ENCODE peak calls at places on chromosomes 7 and 10, in four cellular contexts. H is H1, M is neuronal stem cell, Q is trophoblast cell. T is an unnamed sample.

GRCh38 chr7:74405899-74406512 is 47.7 kb upstream of the GTF2IRD1 start:
- DNase-seq in H (no peak), M (no peak), Q (no peak), T (no peak)

GRCh38 chr7:28815928-28816373 is 142.2 kb downstream of the TRIL start:
- DNase-seq in H (no peak), M (no peak), Q (no peak), T (no peak)

GRCh38 chr7:47771301-47771989 is 176.8 kb downstream of the PKD1L1 start:
- DNase-seq in H (no peak), M (no peak), Q (no peak), T (no peak)

GRCh38 chr7:7265057-7265456 is 82.7 kb downstream of the C1GALT1 start:
- DNase-seq in H (no peak), M (no peak), Q (no peak), T (peak)

GRCh38 chr7:129825005-129825553 is 127.7 kb downstream of the UBE2H start:
- DNase-seq in H (peak), M (peak), Q (peak), T (peak)

GRCh38 chr10:84370268-84370667 is 41.9 kb downstream of the CCSER2 start:
- DNase-seq in H (no peak), M (no peak), Q (no peak), T (no peak)

GRCh38 chr7:55423277-55423711 is 58.2 kb downstream of the LANCL2 start:
- DNase-seq in H (no peak), M (no peak), Q (no peak), T (no peak)

GRCh38 chr10:72846225-72846624 is 47.3 kb upstream of the OIT3 start:
- DNase-seq in H (no peak), M (no peak), Q (peak), T (peak)

GRCh38 chr7:35565927-35566326 is 129.0 kb downstream of the HERPUD2 start:
- DNase-seq in H (no peak), M (no peak), Q (no peak), T (no peak)

GRCh38 chr10:72087969-72088878 is at the start of gene SPOCK2:
- DNase-seq in H (peak), M (peak), Q (no peak), T (peak)

GRCh38 chr7:46539892-46540483 is 618.9 kb upstream of the IGFBP3 start:
- DNase-seq in H (peak), M (no peak), Q (no peak), T (no peak)

GRCh38 chr7:42843209-42843800 is 68.6 kb downstream of the C7orf25 start:
- DNase-seq in H (no peak), M (peak), Q (no peak), T (peak)

GRCh38 chr10:48667960-48668541 is 16.6 kb upstream of the WDFY4 start:
- DNase-seq in H (no peak), M (no peak), Q (peak), T (no peak)

GRCh38 chr7:142898377-142899235 is 13.1 kb upstream of the TRPV6 start:
- DNase-seq in H (peak), M (no peak), Q (peak), T (no peak)

GRCh38 chr10:1782841-1783240 is 45.5 kb upstream of the ADARB2 start:
- DNase-seq in H (no peak), M (no peak), Q (no peak), T (no peak)

GRCh38 chr7:30074422-30075030 is 46.3 kb downstream of the PLEKHA8 start:
- DNase-seq in H (no peak), M (no peak), Q (peak), T (peak)

GRCh38 chr7:151987748-151988529 is 31.7 kb downstream of the GALNTL5 start:
- DNase-seq in H (no peak), M (no peak), Q (peak), T (no peak)

GRCh38 chr7:44305564-44306507 is 19.6 kb downstream of the CAMK2B start:
- DNase-seq in H (peak), M (no peak), Q (no peak), T (no peak)

GRCh38 chr10:67618116-67618515 is 77.9 kb downstream of the CTNNA3 start:
- DNase-seq in H (no peak), M (no peak), Q (no peak), T (no peak)

GRCh38 chr10:124165827-124166226 is 72.4 kb upstream of the CHST15 start:
- DNase-seq in H (no peak), M (no peak), Q (no peak), T (no peak)

GRCh38 chr10:8591619-8592018 is 537.1 kb downstream of the GATA3 start:
- DNase-seq in H (no peak), M (no peak), Q (no peak), T (no peak)

GRCh38 chr10:5068274-5069017 is 25.8 kb upstream of the AKR1C3 start:
- DNase-seq in H (no peak), M (no peak), Q (no peak), T (no peak)

GRCh38 chr7:157710396-157710795 is 373.6 kb downstream of the DNAJB6 start:
- DNase-seq in H (no peak), M (no peak), Q (no peak), T (no peak)

GRCh38 chr10:22599048-22599561 is 115.3 kb downstream of the PIP4K2A start:
- DNase-seq in H (no peak), M (no peak), Q (peak), T (peak)

GRCh38 chr7:40500209-40500608 is 365.4 kb downstream of the SUGCT start:
- DNase-seq in H (no peak), M (no peak), Q (no peak), T (no peak)

GRCh38 chr7:35384761-35385700 is 131.1 kb upstream of the TBX20 start:
- DNase-seq in H (no peak), M (no peak), Q (no peak), T (no peak)

GRCh38 chr10:97539523-97540200 is 32.9 kb upstream of the ANKRD2 start:
- DNase-seq in H (peak), M (no peak), Q (peak), T (peak)

GRCh38 chr7:139659922-139660316 is 117.9 kb downstream of the HIPK2 start:
- DNase-seq in H (no peak), M (no peak), Q (no peak), T (no peak)

GRCh38 chr10:98134431-98135221 is at the start of gene R3HCC1L:
- DNase-seq in H (peak), M (peak), Q (peak), T (peak)

GRCh38 chr7:157111311-157111710 is 27.4 kb upstream of the UBE3C start:
- DNase-seq in H (no peak), M (no peak), Q (no peak), T (no peak)

GRCh38 chr10:84204610-84205009 is 10.3 kb downstream of the CDHR1 start:
- DNase-seq in H (no peak), M (no peak), Q (no peak), T (no peak)

GRCh38 chr7:711093-711966 is 15.2 kb upstream of the DNAAF5 start:
- DNase-seq in H (no peak), M (no peak), Q (no peak), T (no peak)

GRCh38 chr7:149838992-149839408 is 825 bp downstream of the ZNF862 start:
- DNase-seq in H (no peak), M (peak), Q (no peak), T (peak)

GRCh38 chr10:33388325-33388724 is 53.9 kb upstream of the NRP1 start:
- DNase-seq in H (no peak), M (no peak), Q (no peak), T (no peak)

GRCh38 chr10:72124984-72125383 is 36.6 kb upstream of the SPOCK2 start:
- DNase-seq in H (no peak), M (no peak), Q (no peak), T (peak)

GRCh38 chr10:61404771-61405170 is 48.4 kb downstream of the TMEM26 start:
- DNase-seq in H (no peak), M (no peak), Q (no peak), T (no peak)

GRCh38 chr7:2019693-2020511 is 212.8 kb downstream of the MAD1L1 start:
- DNase-seq in H (no peak), M (no peak), Q (peak), T (peak)

GRCh38 chr7:111030358-111030735 is 60.6 kb upstream of the LRRN3 start:
- DNase-seq in H (no peak), M (no peak), Q (no peak), T (no peak)

GRCh38 chr10:104330168-104331117 is 7.8 kb downstream of the ITPRIP start:
- DNase-seq in H (no peak), M (no peak), Q (peak), T (peak)

GRCh38 chr10:19204239-19204917 is 155.8 kb downstream of the MALRD1 start:
- DNase-seq in H (no peak), M (no peak), Q (no peak), T (no peak)

GRCh38 chr7:131604841-131605279 is 48.4 kb upstream of the PODXL start:
- DNase-seq in H (no peak), M (no peak), Q (peak), T (peak)

GRCh38 chr7:131603932-131604331 is 47.5 kb upstream of the PODXL start:
- DNase-seq in H (no peak), M (no peak), Q (no peak), T (no peak)

GRCh38 chr7:131600578-131600977 is 44.1 kb upstream of the PODXL start:
- DNase-seq in H (no peak), M (peak), Q (no peak), T (no peak)

GRCh38 chr7:131602994-131603372 is 46.6 kb upstream of the PODXL start:
- DNase-seq in H (no peak), M (no peak), Q (no peak), T (no peak)

GRCh38 chr7:131602304-131602993 is 46.0 kb upstream of the PODXL start:
- DNase-seq in H (no peak), M (no peak), Q (no peak), T (no peak)
- H2BK12ac ChIP-seq in H (peak), M (peak), Q (peak), T (no peak)

DNA sequence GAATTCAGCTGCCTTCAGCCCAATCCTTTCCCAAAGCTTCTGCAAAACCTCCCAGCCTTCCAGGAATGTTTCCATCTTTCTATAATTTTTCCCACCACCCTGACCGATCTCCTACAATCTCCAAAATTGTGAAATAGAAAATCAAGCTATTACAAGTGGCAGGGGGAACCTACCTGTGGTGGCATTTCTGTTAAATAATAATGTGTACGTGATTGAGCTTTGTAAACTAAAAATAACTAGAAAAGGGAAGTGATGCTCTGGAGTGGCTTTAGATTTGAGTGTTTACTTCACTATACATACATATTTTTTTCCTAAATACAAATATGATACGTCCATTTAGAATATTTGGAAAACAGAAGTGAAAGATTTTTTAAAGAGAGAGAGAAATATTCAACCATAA is 593.6 kb downstream of the GRM8 start:
- DNase-seq in H (no peak), M (no peak), Q (no peak), T (no peak)
- H3K4me3 ChIP-seq in H (no peak), M (no peak), Q (no peak), T (no peak)

GRCh38 chr7:32219416-32219815 is 149.2 kb upstream of the PDE1C start:
- DNase-seq in H (peak), M (no peak), Q (no peak), T (no peak)
- H2BK12ac ChIP-seq in H (no peak), M (no peak), Q (no peak), T (no peak)

DNA sequence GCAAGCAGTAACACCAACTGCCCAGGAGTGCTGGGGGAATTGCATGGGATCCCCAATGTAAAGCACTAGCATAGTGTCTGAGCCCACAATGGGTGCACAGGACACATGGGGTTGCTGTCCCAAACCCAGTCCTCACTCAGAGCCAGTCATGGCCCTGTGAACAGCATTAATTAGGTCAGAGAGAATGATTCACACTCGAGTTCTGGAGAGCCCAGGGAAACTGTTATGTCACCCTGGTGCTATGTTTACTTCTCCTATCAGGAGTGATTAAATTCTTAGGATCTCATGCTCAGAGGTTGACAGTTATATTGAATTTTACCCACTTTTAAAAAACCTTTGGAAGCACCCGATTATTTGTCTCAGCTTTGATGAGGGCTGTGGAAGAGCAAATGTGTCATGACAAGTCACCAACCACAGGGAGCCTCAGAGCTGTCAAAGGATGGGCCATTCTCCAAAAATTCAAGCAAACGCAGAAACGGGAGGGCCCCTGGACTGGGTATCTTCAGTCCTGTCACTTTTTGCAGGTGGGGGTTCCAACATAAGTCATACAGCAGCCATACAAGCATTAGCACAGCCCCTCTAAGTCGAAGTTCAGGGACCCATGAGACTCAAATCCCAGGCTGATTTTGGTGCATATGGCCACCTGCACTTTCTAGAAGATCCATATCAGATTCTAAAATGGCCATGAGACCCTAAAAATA is 1.3 kb upstream of the RASSF4 start:
- DNase-seq in H (peak), M (no peak), Q (peak), T (peak)
- H3K4me3 ChIP-seq in H (peak), M (no peak), Q (no peak), T (no peak)

GRCh38 chr10:100866575-100867098 is 46.1 kb upstream of the SLF2 start:
- DNase-seq in H (peak), M (no peak), Q (no peak), T (no peak)
- H2BK12ac ChIP-seq in H (no peak), M (no peak), Q (no peak), T (no peak)

GRCh38 chr10:89393898-89394297 is 1.5 kb downstream of the IFIT1 start:
- DNase-seq in H (no peak), M (no peak), Q (no peak), T (no peak)
- H3K4me3 ChIP-seq in H (no peak), M (no peak), Q (no peak), T (no peak)

GRCh38 chr10:89090760-89091455 is 100.3 kb downstream of the FAS start:
- DNase-seq in H (no peak), M (no peak), Q (no peak), T (peak)

GRCh38 chr10:89091501-89091900 is 100.9 kb downstream of the FAS start:
- DNase-seq in H (no peak), M (no peak), Q (no peak), T (peak)

GRCh38 chr10:89088901-89089300 is 98.3 kb downstream of the FAS start:
- DNase-seq in H (no peak), M (no peak), Q (no peak), T (peak)

GRCh38 chr10:89085153-89085552 is 94.6 kb downstream of the FAS start:
- DNase-seq in H (no peak), M (no peak), Q (no peak), T (peak)

DNA sequence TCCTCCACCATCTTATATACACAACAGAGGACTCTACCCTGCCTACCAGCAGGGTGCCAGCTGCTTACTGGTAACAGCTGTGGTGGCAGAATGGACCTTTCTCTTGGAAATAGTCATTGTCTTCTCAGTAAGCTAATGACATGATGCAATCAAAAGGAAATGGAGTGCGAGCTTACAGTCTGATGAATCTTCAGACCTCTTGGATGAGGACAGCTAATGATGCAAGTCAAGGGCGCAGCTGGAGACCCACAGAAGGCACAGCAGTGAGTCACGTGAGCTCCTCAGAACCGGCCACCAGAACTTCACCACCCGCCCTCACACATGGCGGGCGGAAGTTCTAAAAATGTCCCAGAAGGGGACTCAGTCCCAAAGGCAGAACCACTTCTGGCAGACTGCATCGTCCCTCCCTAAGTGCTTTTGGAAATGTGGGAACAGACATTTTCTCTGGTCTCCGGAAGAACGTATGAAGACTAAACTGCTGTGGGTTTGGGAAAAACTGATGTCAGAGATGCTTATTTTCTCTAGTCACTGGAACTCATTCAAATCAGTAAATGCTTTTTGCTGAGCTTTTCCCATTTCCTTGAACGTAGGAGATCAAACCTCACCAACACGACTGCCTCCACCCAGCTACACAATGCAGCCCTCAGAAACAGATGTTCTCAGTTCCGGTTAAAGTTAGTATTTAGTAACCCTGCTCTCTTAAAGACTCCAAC is 96.4 kb downstream of the FAS start:
- DNase-seq in H (no peak), M (no peak), Q (peak), T (peak)
- H2BK12ac ChIP-seq in H (peak), M (no peak), Q (no peak), T (peak)